ENCODE peak calls at places on chromosomes 4 and X, in four cellular contexts. B, A, S and F are unnamed samples.

GRCh38 chr4:71113294-71113693 is 119.8 kb downstream of the DCK start:
- DNase-seq in B (no peak), A (no peak), S (no peak), F (no peak)

GRCh38 chrX:107146670-107147069 is 28.0 kb upstream of the RBM41 start:
- DNase-seq in B (no peak), A (no peak), S (no peak), F (no peak)

GRCh38 chrX:9865804-9866471 is 79.7 kb downstream of the SHROOM2 start:
- DNase-seq in B (no peak), A (no peak), S (no peak), F (no peak)

GRCh38 chr4:152973614-152974200 is 37.6 kb downstream of the FHDC1 start:
- DNase-seq in B (no peak), A (no peak), S (no peak), F (no peak)

GRCh38 chr4:87060957-87061356 is 126.1 kb downstream of the AFF1 start:
- DNase-seq in B (no peak), A (no peak), S (no peak), F (no peak)

GRCh38 chr4:135838889-135839288 is 1637.3 kb upstream of the PABPC4L start:
- DNase-seq in B (no peak), A (no peak), S (no peak), F (peak)

GRCh38 chrX:131821945-131822622 is 201.0 kb upstream of the STK26 start:
- DNase-seq in B (no peak), A (no peak), S (peak), F (no peak)

GRCh38 chr4:147060171-147060931 is 114.7 kb upstream of the TTC29 start:
- DNase-seq in B (no peak), A (no peak), S (no peak), F (no peak)

GRCh38 chr4:107213880-107214279 is 177.8 kb upstream of the DKK2 start:
- DNase-seq in B (no peak), A (no peak), S (no peak), F (no peak)

DNA sequence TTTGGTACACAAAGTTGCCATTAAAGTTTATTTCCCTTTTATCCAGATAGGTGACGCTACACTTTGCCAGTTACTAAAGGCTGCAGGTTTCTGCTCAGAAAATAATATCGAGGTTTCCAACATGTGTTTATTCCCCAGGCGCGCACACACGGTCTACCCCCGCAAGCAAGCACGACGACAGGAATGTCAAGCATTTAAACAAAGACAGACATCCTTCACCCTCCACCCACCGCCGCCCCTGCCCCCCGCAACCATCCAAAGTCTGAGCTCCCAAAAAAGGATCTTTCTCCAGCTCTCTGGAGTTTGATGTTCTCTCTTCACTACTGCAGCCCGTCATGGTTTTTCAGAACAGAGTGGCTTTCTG is 1.3 kb upstream of the PCDH7 start:
- DNase-seq in B (no peak), A (no peak), S (no peak), F (no peak)
- H3K9ac ChIP-seq in B (no peak), A (no peak), S (no peak), F (peak)

DNA sequence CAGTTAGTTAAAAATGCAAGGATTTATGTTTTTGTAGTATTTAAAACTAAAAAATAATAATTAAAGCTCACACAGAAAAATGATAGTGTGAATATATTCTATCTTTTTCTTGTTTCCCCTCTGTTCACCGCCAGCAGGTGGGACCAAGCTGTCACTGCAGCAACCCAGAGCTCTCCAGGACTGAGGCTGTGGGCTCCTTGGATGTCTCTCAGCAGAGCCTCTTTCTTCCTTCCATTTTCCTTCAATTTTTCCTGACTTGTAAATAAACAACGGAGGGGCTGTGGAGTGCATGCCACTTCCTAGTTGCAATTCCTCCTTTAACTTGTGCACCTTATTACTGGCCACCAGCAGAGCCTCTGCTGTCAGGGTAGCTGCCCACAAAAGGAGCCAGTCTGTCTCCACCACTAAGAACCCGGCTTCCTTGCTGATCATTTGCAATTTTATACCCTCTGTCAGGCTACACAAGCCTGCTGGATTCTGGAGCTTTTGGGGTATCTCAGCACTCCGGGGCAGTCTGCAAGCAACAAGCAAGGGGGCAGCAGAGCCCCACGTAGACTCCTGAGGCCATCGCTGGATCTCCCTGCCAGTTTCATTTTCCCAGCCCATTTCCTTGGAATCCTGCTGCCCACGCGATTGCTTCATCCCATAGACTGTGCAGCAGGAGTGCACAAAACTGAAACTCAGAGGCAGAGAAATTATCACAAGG is 1467.4 kb downstream of the C4orf33 start:
- DNase-seq in B (peak), A (peak), S (no peak), F (peak)
- TF ChIP-seq SUZ12 in B (no peak), A (no peak), S (no peak), F (no peak)

GRCh38 chr4:120720354-120720753 is 202.2 kb downstream of the PRDM5 start:
- DNase-seq in B (no peak), A (no peak), S (no peak), F (no peak)

GRCh38 chr4:120724656-120725055 is 197.9 kb downstream of the PRDM5 start:
- DNase-seq in B (no peak), A (no peak), S (no peak), F (no peak)

GRCh38 chr4:120722655-120723054 is 199.9 kb downstream of the PRDM5 start:
- DNase-seq in B (no peak), A (no peak), S (no peak), F (no peak)

GRCh38 chr4:120723986-120724385 is 198.5 kb downstream of the PRDM5 start:
- DNase-seq in B (no peak), A (no peak), S (no peak), F (no peak)

DNA sequence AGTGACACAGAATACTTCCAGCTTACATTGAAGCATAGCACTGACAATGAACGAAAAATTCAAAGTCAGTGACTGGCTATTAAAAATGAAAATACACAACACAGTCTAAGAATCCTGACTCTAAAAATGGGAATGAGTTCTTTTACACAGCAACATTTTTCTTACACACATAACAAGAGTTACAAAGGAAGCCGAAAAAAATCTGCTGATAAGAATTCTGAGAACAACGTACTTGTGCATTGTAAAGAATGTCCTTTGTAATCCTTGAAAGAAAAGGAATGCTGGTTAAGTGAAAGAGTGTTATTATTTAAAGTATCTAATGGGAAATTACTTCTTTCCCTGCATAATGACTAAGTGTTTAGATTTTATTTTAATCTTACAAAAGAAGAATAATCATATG is 199.4 kb downstream of the PRDM5 start:
- DNase-seq in B (no peak), A (no peak), S (no peak), F (no peak)
- H3K9ac ChIP-seq in B (no peak), A (no peak), S (no peak), F (no peak)

DNA sequence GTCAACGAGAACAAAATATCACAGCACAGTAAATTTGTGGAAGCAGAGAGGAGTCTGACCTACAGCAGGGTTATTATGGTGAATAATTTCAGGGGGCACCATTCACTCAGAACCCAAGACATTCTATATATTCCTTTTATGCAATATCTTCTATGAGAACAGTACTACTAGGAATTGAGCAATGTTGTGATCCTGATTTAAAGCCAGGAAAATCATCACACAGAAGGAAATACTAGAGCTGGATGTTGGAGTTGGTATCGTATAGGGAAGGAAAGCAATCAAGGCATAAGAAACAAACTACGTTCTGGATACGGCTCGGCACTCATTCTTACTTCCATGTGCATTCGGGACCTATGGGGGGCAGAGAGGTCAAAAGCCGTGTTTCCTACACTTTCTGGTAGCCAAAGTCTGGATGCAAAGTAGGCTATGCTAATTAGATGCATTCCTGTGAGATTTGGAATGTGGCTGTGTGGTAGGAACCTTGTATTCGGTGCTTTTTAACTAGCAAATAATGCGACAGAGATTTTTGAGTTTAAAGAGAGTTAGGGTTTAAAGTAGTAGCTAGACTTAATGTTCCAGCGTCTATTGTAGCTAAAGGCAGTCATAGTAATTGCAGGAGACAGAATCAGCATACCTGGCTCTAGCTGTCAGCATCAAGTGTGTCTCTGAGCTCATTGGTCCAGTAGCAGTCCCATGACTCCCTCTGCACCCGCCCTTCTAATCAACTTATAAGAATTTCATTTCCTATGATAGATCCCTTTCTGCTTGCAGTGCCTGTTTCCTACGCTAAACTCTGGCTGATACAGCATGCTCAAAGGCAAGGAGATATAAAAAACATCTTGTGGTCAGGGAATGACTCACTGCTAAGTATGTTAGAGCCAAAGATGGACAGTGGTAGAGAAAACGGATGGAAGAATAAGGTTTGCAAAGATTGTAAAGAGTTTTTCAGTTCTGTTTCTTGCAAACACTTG is 43.3 kb upstream of the PDGFC start:
- DNase-seq in B (no peak), A (no peak), S (no peak), F (no peak)
- TF ChIP-seq SUZ12 in B (no peak), A (no peak), S (no peak), F (no peak)

DNA sequence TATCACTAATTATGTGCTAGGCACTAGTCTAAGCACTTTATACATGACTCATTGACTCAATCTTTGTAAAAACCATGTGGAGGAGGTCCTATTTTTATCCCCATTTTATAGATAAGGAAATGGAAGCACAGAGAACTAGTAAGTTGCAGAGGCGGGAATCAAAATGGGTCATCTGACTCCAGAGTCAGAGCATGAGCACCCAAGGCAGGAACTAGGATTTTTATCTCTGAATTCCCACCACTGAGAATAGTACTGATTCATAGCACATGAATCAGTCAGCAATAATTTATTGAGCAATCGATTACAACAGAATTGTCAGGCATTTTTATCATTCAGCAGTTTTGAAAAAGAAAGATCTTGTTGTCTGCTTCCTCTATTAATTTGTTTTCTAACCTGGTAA is 19.3 kb downstream of the SCARB2 start:
- DNase-seq in B (no peak), A (no peak), S (no peak), F (no peak)
- H3K9ac ChIP-seq in B (no peak), A (no peak), S (no peak), F (no peak)

DNA sequence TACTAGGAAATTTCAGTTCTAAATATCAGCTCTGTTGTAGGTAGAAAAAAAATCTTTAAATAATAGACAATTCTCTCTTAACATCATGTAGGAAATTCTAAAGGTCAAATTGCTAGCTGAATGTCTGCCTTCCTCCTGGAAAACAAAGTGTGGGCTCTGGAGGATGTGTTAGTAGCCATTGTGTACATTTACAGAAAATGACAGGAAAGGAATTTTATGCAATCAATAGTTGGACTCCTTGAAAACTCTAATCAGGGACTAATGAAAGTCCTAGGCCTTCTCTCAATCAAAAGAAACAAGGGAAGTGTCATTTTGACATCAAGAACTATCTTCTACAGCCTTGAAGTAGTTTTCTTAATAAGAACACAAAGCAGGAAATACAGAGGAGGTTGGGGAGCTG is 174.6 kb downstream of the ANKRD50 start:
- DNase-seq in B (peak), A (no peak), S (no peak), F (no peak)
- TF ChIP-seq SUZ12 in B (no peak), A (no peak), S (no peak), F (no peak)